ENCODE peak calls at places on chromosomes 11 and 22, in five cellular contexts. One of them, this sample, is unnamed.

GRCh38 chr11:94876645-94877445 is 96.5 kb downstream of the CWC15 start:
- DNase-seq in fibroblast of the conjunctiva: peak; percentile 88
- DNase-seq in Ammon's horn: peak; percentile 85
- DNase-seq in GM23338: no peak
- DNase-seq in left ventricle myocardium superior: peak; percentile 80
- DNase-seq in this sample: peak; percentile 57

GRCh38 chr22:40634119-40634903 is 2.2 kb downstream of the MRTFA start:
- DNase-seq in left ventricle myocardium superior: no peak
- DNase-seq in Ammon's horn: no peak
- DNase-seq in GM23338: no peak
- DNase-seq in fibroblast of the conjunctiva: no peak
- DNase-seq in this sample: no peak

GRCh38 chr11:21037836-21038235 is 368.4 kb downstream of the NELL1 start:
- DNase-seq in left ventricle myocardium superior: no peak
- DNase-seq in Ammon's horn: no peak
- DNase-seq in fibroblast of the conjunctiva: no peak
- DNase-seq in GM23338: no peak
- DNase-seq in this sample: no peak

GRCh38 chr11:109972181-109972715 is 120.9 kb upstream of the ZC3H12C start:
- DNase-seq in left ventricle myocardium superior: no peak
- DNase-seq in Ammon's horn: peak; percentile 46
- DNase-seq in GM23338: no peak
- DNase-seq in fibroblast of the conjunctiva: no peak
- DNase-seq in this sample: no peak

GRCh38 chr11:13090228-13090708 is 81.2 kb downstream of the RASSF10 start:
- DNase-seq in left ventricle myocardium superior: no peak
- DNase-seq in fibroblast of the conjunctiva: no peak
- DNase-seq in GM23338: no peak
- DNase-seq in Ammon's horn: no peak
- DNase-seq in this sample: no peak

GRCh38 chr11:121559812-121560211 is 107.0 kb upstream of the SORL1-AS1 start:
- DNase-seq in Ammon's horn: no peak
- DNase-seq in fibroblast of the conjunctiva: no peak
- DNase-seq in GM23338: no peak
- DNase-seq in left ventricle myocardium superior: no peak
- DNase-seq in this sample: no peak

GRCh38 chr22:42562282-42562681 is 8.5 kb downstream of the SERHL2 start:
- DNase-seq in left ventricle myocardium superior: no peak
- DNase-seq in Ammon's horn: no peak
- DNase-seq in GM23338: peak; percentile 32
- DNase-seq in fibroblast of the conjunctiva: no peak
- DNase-seq in this sample: no peak

GRCh38 chr11:3160252-3161031 is 4.7 kb downstream of the OSBPL5 start:
- DNase-seq in Ammon's horn: peak; percentile 95
- DNase-seq in GM23338: peak; percentile 98
- DNase-seq in left ventricle myocardium superior: peak; percentile 93
- DNase-seq in fibroblast of the conjunctiva: peak; percentile 86
- DNase-seq in this sample: peak; percentile 86

GRCh38 chr11:18633256-18634139 is 644 bp downstream of the SPTY2D1 start:
- DNase-seq in Ammon's horn: no peak
- DNase-seq in GM23338: peak; percentile 10
- DNase-seq in left ventricle myocardium superior: no peak
- DNase-seq in fibroblast of the conjunctiva: peak; percentile 32
- DNase-seq in this sample: no peak

GRCh38 chr11:12737024-12737423 is 62.8 kb downstream of the TEAD1 start:
- DNase-seq in left ventricle myocardium superior: no peak
- DNase-seq in fibroblast of the conjunctiva: no peak
- DNase-seq in Ammon's horn: no peak
- DNase-seq in GM23338: no peak
- DNase-seq in this sample: no peak

GRCh38 chr11:58905716-58906547 is 33.4 kb upstream of the GLYATL1 start:
- DNase-seq in fibroblast of the conjunctiva: peak; percentile 68
- DNase-seq in GM23338: peak; percentile 96
- DNase-seq in left ventricle myocardium superior: peak; percentile 66
- DNase-seq in Ammon's horn: peak; percentile 84
- DNase-seq in this sample: peak; percentile 42

GRCh38 chr11:27358306-27358705 is 4.7 kb downstream of the CCDC34 start:
- DNase-seq in left ventricle myocardium superior: no peak
- DNase-seq in Ammon's horn: no peak
- DNase-seq in fibroblast of the conjunctiva: no peak
- DNase-seq in GM23338: no peak
- DNase-seq in this sample: no peak

GRCh38 chr22:42202669-42203068 is 67.8 kb downstream of the TCF20 start:
- DNase-seq in GM23338: no peak
- DNase-seq in Ammon's horn: no peak
- DNase-seq in fibroblast of the conjunctiva: no peak
- DNase-seq in left ventricle myocardium superior: no peak
- DNase-seq in this sample: no peak

GRCh38 chr22:49553076-49553475 is 274.6 kb downstream of the BRD1 start:
- DNase-seq in Ammon's horn: no peak
- DNase-seq in left ventricle myocardium superior: peak; percentile 13
- DNase-seq in fibroblast of the conjunctiva: no peak
- DNase-seq in GM23338: no peak
- DNase-seq in this sample: no peak

GRCh38 chr11:85682330-85683305 is 3.4 kb downstream of the CCDC89 start:
- DNase-seq in left ventricle myocardium superior: peak; percentile 88
- DNase-seq in fibroblast of the conjunctiva: no peak
- DNase-seq in Ammon's horn: peak; percentile 79
- DNase-seq in GM23338: no peak
- DNase-seq in this sample: peak; percentile 73

GRCh38 chr11:128103278-128103873 is 484.0 kb downstream of the ETS1 start:
- DNase-seq in left ventricle myocardium superior: no peak
- DNase-seq in Ammon's horn: no peak
- DNase-seq in fibroblast of the conjunctiva: no peak
- DNase-seq in GM23338: no peak
- DNase-seq in this sample: no peak

GRCh38 chr11:77886401-77886800 is 65.5 kb downstream of the AAMDC start:
- DNase-seq in fibroblast of the conjunctiva: no peak
- DNase-seq in Ammon's horn: no peak
- DNase-seq in GM23338: no peak
- DNase-seq in left ventricle myocardium superior: no peak
- DNase-seq in this sample: no peak

GRCh38 chr11:111978028-111978771 is 41.1 kb downstream of the DIXDC1 start:
- DNase-seq in left ventricle myocardium superior: peak; percentile 61
- DNase-seq in GM23338: peak; percentile 92
- DNase-seq in Ammon's horn: peak; percentile 94
- DNase-seq in fibroblast of the conjunctiva: peak; percentile 45
- DNase-seq in this sample: peak; percentile 97

GRCh38 chr11:78684377-78684776 is 109.7 kb upstream of the NARS2 start:
- DNase-seq in Ammon's horn: no peak
- DNase-seq in left ventricle myocardium superior: no peak
- DNase-seq in fibroblast of the conjunctiva: no peak
- DNase-seq in GM23338: peak; percentile 52
- DNase-seq in this sample: no peak

GRCh38 chr11:69546735-69547370 is 65.4 kb downstream of the LINC01488 start:
- DNase-seq in left ventricle myocardium superior: no peak
- DNase-seq in GM23338: no peak
- DNase-seq in Ammon's horn: no peak
- DNase-seq in fibroblast of the conjunctiva: no peak
- DNase-seq in this sample: no peak

GRCh38 chr11:2748061-2748813 is 48.4 kb upstream of the KCNQ1OT1 start:
- DNase-seq in Ammon's horn: no peak
- DNase-seq in left ventricle myocardium superior: no peak
- DNase-seq in GM23338: no peak
- DNase-seq in fibroblast of the conjunctiva: no peak
- DNase-seq in this sample: no peak

GRCh38 chr11:11552688-11553087 is 69.1 kb downstream of the GALNT18 start:
- DNase-seq in fibroblast of the conjunctiva: no peak
- DNase-seq in Ammon's horn: no peak
- DNase-seq in left ventricle myocardium superior: no peak
- DNase-seq in GM23338: no peak
- DNase-seq in this sample: no peak

GRCh38 chr11:45994421-45995341 is 72.2 kb downstream of the LARGE2 start:
- DNase-seq in GM23338: peak; percentile 83
- DNase-seq in fibroblast of the conjunctiva: peak; percentile 49
- DNase-seq in Ammon's horn: peak; percentile 22
- DNase-seq in left ventricle myocardium superior: no peak
- DNase-seq in this sample: no peak

GRCh38 chr11:44749160-44749559 is 22.4 kb downstream of the TSPAN18 start:
- DNase-seq in GM23338: no peak
- DNase-seq in Ammon's horn: no peak
- DNase-seq in left ventricle myocardium superior: no peak
- DNase-seq in fibroblast of the conjunctiva: no peak
- DNase-seq in this sample: no peak

GRCh38 chr11:69075421-69076128 is 26.8 kb downstream of the TPCN2 start:
- DNase-seq in Ammon's horn: peak; percentile 80
- DNase-seq in fibroblast of the conjunctiva: peak; percentile 64
- DNase-seq in GM23338: no peak
- DNase-seq in left ventricle myocardium superior: peak; percentile 86
- DNase-seq in this sample: peak; percentile 90

GRCh38 chr11:11618973-11619435 is 2.8 kb downstream of the GALNT18 start:
- DNase-seq in left ventricle myocardium superior: no peak
- DNase-seq in fibroblast of the conjunctiva: no peak
- DNase-seq in GM23338: peak; percentile 52
- DNase-seq in Ammon's horn: no peak
- DNase-seq in this sample: peak; percentile 39

GRCh38 chr11:119484741-119485605 is 62.0 kb upstream of the THY1 start:
- DNase-seq in Ammon's horn: no peak
- DNase-seq in GM23338: peak; percentile 77
- DNase-seq in fibroblast of the conjunctiva: no peak
- DNase-seq in left ventricle myocardium superior: no peak
- DNase-seq in this sample: no peak

GRCh38 chr11:57474751-57475115 is 14.4 kb downstream of the RTN4RL2 start:
- DNase-seq in GM23338: peak; percentile 49
- DNase-seq in left ventricle myocardium superior: no peak
- DNase-seq in Ammon's horn: no peak
- DNase-seq in fibroblast of the conjunctiva: no peak
- DNase-seq in this sample: no peak

GRCh38 chr11:68302256-68303054 is 9.9 kb upstream of the LRP5 start:
- DNase-seq in left ventricle myocardium superior: no peak
- DNase-seq in Ammon's horn: no peak
- DNase-seq in fibroblast of the conjunctiva: no peak
- DNase-seq in GM23338: no peak
- DNase-seq in this sample: no peak

GRCh38 chr11:118658372-118659313 is 20.8 kb downstream of the TREH start:
- DNase-seq in fibroblast of the conjunctiva: no peak
- DNase-seq in GM23338: peak; percentile 40
- DNase-seq in left ventricle myocardium superior: no peak
- DNase-seq in Ammon's horn: no peak
- DNase-seq in this sample: no peak

GRCh38 chr11:76380161-76380976 is 563 bp downstream of the THAP12 start:
- DNase-seq in fibroblast of the conjunctiva: no peak
- DNase-seq in left ventricle myocardium superior: peak; percentile 49
- DNase-seq in Ammon's horn: peak; percentile 13
- DNase-seq in GM23338: peak; percentile 50
- DNase-seq in this sample: peak; percentile 23

GRCh38 chr11:121194731-121195596 is 93.9 kb downstream of the TECTA start:
- DNase-seq in GM23338: peak; percentile 83
- DNase-seq in fibroblast of the conjunctiva: peak; percentile 43
- DNase-seq in left ventricle myocardium superior: no peak
- DNase-seq in Ammon's horn: peak; percentile 80
- DNase-seq in this sample: peak; percentile 74

This sample was measured in G401.